ENCODE peak calls at places on chromosomes 3 and 15, in nine cellular contexts. One of them, this sample, is unnamed. For H3K4me1 and H3K36me3, the result is how much of the 10 kb centered on the place peaks cover.

GRCh38 chr3:14452676-14453367 is 50.4 kb downstream of the SLC6A6 start:
- DNase-seq in GM23338: no peak
- DNase-seq in PC-3: peak
- DNase-seq in aorta: peak
- DNase-seq in fibroblast of lung: peak
- DNase-seq in esophagus squamous epithelium: peak
- DNase-seq in ovary: peak
- DNase-seq in upper lobe of left lung: peak
- DNase-seq in PC-9: peak
- DNase-seq in this sample: peak

GRCh38 chr3:10356461-10356897 is 35.6 kb upstream of the SEC13 start:
- DNase-seq in GM23338: no peak
- DNase-seq in PC-3: peak
- DNase-seq in aorta: no peak
- DNase-seq in fibroblast of lung: no peak
- DNase-seq in esophagus squamous epithelium: no peak
- DNase-seq in ovary: no peak
- DNase-seq in upper lobe of left lung: no peak
- DNase-seq in PC-9: no peak
- DNase-seq in this sample: no peak

GRCh38 chr15:95946946-95947345 is 383.6 kb upstream of the NR2F2 start:
- DNase-seq in GM23338: no peak
- DNase-seq in PC-3: no peak
- DNase-seq in aorta: no peak
- DNase-seq in fibroblast of lung: no peak
- DNase-seq in esophagus squamous epithelium: no peak
- DNase-seq in ovary: no peak
- DNase-seq in upper lobe of left lung: no peak
- DNase-seq in PC-9: no peak
- DNase-seq in this sample: no peak

GRCh38 chr15:75760689-75761435 is 48.2 kb upstream of the CSPG4 start:
- DNase-seq in GM23338: no peak
- DNase-seq in PC-3: no peak
- DNase-seq in aorta: no peak
- DNase-seq in fibroblast of lung: no peak
- DNase-seq in esophagus squamous epithelium: no peak
- DNase-seq in ovary: no peak
- DNase-seq in upper lobe of left lung: no peak
- DNase-seq in PC-9: no peak
- DNase-seq in this sample: no peak

GRCh38 chr3:27606537-27606936 is 115.6 kb downstream of the EOMES start:
- DNase-seq in GM23338: no peak
- DNase-seq in PC-3: peak
- DNase-seq in aorta: no peak
- DNase-seq in fibroblast of lung: peak
- DNase-seq in esophagus squamous epithelium: no peak
- DNase-seq in ovary: no peak
- DNase-seq in upper lobe of left lung: no peak
- DNase-seq in PC-9: no peak
- DNase-seq in this sample: no peak

GRCh38 chr15:68217341-68217740 is 12.2 kb downstream of the CLN6 start:
- DNase-seq in GM23338: no peak
- DNase-seq in PC-3: no peak
- DNase-seq in aorta: peak
- DNase-seq in fibroblast of lung: no peak
- DNase-seq in esophagus squamous epithelium: no peak
- DNase-seq in ovary: peak
- DNase-seq in upper lobe of left lung: no peak
- DNase-seq in PC-9: no peak
- DNase-seq in this sample: no peak

GRCh38 chr3:127069814-127070440 is 87.0 kb downstream of the PLXNA1 start:
- DNase-seq in GM23338: no peak
- DNase-seq in PC-3: no peak
- DNase-seq in aorta: no peak
- DNase-seq in fibroblast of lung: no peak
- DNase-seq in esophagus squamous epithelium: no peak
- DNase-seq in ovary: peak
- DNase-seq in upper lobe of left lung: no peak
- DNase-seq in PC-9: no peak
- DNase-seq in this sample: no peak

GRCh38 chr3:29978036-29978435 is 628.4 kb upstream of the TGFBR2 start:
- DNase-seq in GM23338: no peak
- DNase-seq in PC-3: peak
- DNase-seq in aorta: no peak
- DNase-seq in fibroblast of lung: peak
- DNase-seq in esophagus squamous epithelium: no peak
- DNase-seq in ovary: no peak
- DNase-seq in upper lobe of left lung: no peak
- DNase-seq in PC-9: no peak
- DNase-seq in this sample: no peak

GRCh38 chr3:134771962-134772361 is 23.1 kb upstream of the EPHB1 start:
- DNase-seq in GM23338: no peak
- DNase-seq in PC-3: no peak
- DNase-seq in aorta: no peak
- DNase-seq in fibroblast of lung: no peak
- DNase-seq in esophagus squamous epithelium: no peak
- DNase-seq in ovary: no peak
- DNase-seq in upper lobe of left lung: no peak
- DNase-seq in PC-9: no peak
- DNase-seq in this sample: no peak

GRCh38 chr3:132395126-132395525 is 22.2 kb upstream of the DNAJC13 start:
- DNase-seq in GM23338: peak
- DNase-seq in PC-3: no peak
- DNase-seq in aorta: no peak
- DNase-seq in fibroblast of lung: no peak
- DNase-seq in esophagus squamous epithelium: no peak
- DNase-seq in ovary: no peak
- DNase-seq in upper lobe of left lung: no peak
- DNase-seq in PC-9: no peak
- DNase-seq in this sample: no peak

GRCh38 chr15:92817339-92817886 is 82.7 kb upstream of the CHD2 start:
- DNase-seq in GM23338: no peak
- DNase-seq in PC-3: no peak
- DNase-seq in aorta: no peak
- DNase-seq in fibroblast of lung: peak
- DNase-seq in esophagus squamous epithelium: no peak
- DNase-seq in ovary: no peak
- DNase-seq in upper lobe of left lung: no peak
- DNase-seq in PC-9: no peak
- DNase-seq in this sample: no peak

GRCh38 chr15:92820233-92821021 is 79.7 kb upstream of the CHD2 start:
- DNase-seq in GM23338: peak
- DNase-seq in PC-3: peak
- DNase-seq in aorta: peak
- DNase-seq in fibroblast of lung: peak
- DNase-seq in esophagus squamous epithelium: peak
- DNase-seq in ovary: peak
- DNase-seq in upper lobe of left lung: peak
- DNase-seq in PC-9: peak
- DNase-seq in this sample: peak

GRCh38 chr15:92819312-92820232 is 80.6 kb upstream of the CHD2 start:
- DNase-seq in GM23338: peak
- DNase-seq in PC-3: peak
- DNase-seq in aorta: no peak
- DNase-seq in fibroblast of lung: peak
- DNase-seq in esophagus squamous epithelium: no peak
- DNase-seq in ovary: no peak
- DNase-seq in upper lobe of left lung: no peak
- DNase-seq in PC-9: no peak
- DNase-seq in this sample: peak

GRCh38 chr15:92821491-92822116 is 78.5 kb upstream of the CHD2 start:
- DNase-seq in GM23338: no peak
- DNase-seq in PC-3: peak
- DNase-seq in aorta: no peak
- DNase-seq in fibroblast of lung: peak
- DNase-seq in esophagus squamous epithelium: no peak
- DNase-seq in ovary: no peak
- DNase-seq in upper lobe of left lung: no peak
- DNase-seq in PC-9: no peak
- DNase-seq in this sample: no peak

DNA sequence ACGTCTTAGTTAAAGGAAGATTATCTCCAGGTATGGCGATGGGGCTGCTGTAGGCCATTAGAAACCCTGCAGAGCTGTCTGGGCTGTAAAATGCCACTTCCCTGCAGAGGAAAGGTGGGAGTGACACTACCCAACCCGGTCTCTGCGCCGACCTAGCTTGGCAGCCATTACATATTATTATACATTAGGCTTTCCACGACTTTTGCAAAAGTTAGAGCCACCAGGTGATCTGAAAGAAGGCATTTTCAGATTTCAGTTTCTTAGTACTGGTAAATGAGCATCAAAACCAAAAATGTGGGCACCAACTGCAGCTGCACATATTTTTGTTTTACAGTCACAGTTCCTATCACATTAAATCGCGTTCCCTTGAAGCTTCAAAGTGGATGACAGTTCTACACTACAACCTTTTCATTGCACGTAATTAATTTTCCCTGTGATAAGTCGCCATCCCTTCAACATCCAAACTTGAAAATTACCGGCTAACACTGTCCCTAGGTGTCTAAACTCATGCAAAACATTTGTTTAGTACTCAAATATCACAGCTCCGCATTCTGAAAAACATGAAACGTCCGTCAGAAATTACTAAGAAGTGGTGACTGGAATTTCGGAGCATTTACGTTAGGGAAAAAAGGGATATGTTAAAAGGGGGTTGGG is 81.3 kb upstream of the CHD2 start:
- DNase-seq in GM23338: no peak
- DNase-seq in PC-3: no peak
- DNase-seq in aorta: no peak
- DNase-seq in fibroblast of lung: peak
- DNase-seq in esophagus squamous epithelium: no peak
- DNase-seq in ovary: no peak
- DNase-seq in upper lobe of left lung: no peak
- DNase-seq in PC-9: no peak
- DNase-seq in this sample: no peak
- H3K4me1 ChIP-seq in GM23338: half or more
- H3K4me1 ChIP-seq in PC-3: under half
- H3K4me1 ChIP-seq in aorta: under half
- H3K4me1 ChIP-seq in fibroblast of lung: under half
- H3K4me1 ChIP-seq in esophagus squamous epithelium: half or more
- H3K4me1 ChIP-seq in ovary: under half
- H3K4me1 ChIP-seq in upper lobe of left lung: under half
- H3K4me1 ChIP-seq in PC-9: half or more
- H3K4me1 ChIP-seq in this sample: under half

GRCh38 chr15:41734079-41734478 is 40.2 kb upstream of the MAPKBP1 start:
- DNase-seq in GM23338: no peak
- DNase-seq in PC-3: no peak
- DNase-seq in aorta: no peak
- DNase-seq in fibroblast of lung: peak
- DNase-seq in esophagus squamous epithelium: no peak
- DNase-seq in ovary: no peak
- DNase-seq in upper lobe of left lung: no peak
- DNase-seq in PC-9: no peak
- DNase-seq in this sample: no peak

GRCh38 chr15:41732487-41732886 is 41.8 kb upstream of the MAPKBP1 start:
- DNase-seq in GM23338: no peak
- DNase-seq in PC-3: no peak
- DNase-seq in aorta: no peak
- DNase-seq in fibroblast of lung: no peak
- DNase-seq in esophagus squamous epithelium: no peak
- DNase-seq in ovary: no peak
- DNase-seq in upper lobe of left lung: no peak
- DNase-seq in PC-9: no peak
- DNase-seq in this sample: no peak

GRCh38 chr15:41730543-41730942 is 43.7 kb upstream of the MAPKBP1 start:
- DNase-seq in GM23338: no peak
- DNase-seq in PC-3: no peak
- DNase-seq in aorta: no peak
- DNase-seq in fibroblast of lung: no peak
- DNase-seq in esophagus squamous epithelium: no peak
- DNase-seq in ovary: no peak
- DNase-seq in upper lobe of left lung: no peak
- DNase-seq in PC-9: no peak
- DNase-seq in this sample: no peak

GRCh38 chr15:41735033-41735432 is 39.3 kb upstream of the MAPKBP1 start:
- DNase-seq in GM23338: no peak
- DNase-seq in PC-3: no peak
- DNase-seq in aorta: no peak
- DNase-seq in fibroblast of lung: no peak
- DNase-seq in esophagus squamous epithelium: no peak
- DNase-seq in ovary: no peak
- DNase-seq in upper lobe of left lung: no peak
- DNase-seq in PC-9: no peak
- DNase-seq in this sample: no peak
- H3K36me3 ChIP-seq in GM23338: under half
- H3K36me3 ChIP-seq in PC-3: under half
- H3K36me3 ChIP-seq in aorta: under half
- H3K36me3 ChIP-seq in fibroblast of lung: under half
- H3K36me3 ChIP-seq in esophagus squamous epithelium: under half
- H3K36me3 ChIP-seq in ovary: under half
- H3K36me3 ChIP-seq in upper lobe of left lung: under half
- H3K36me3 ChIP-seq in PC-9: under half
- H3K36me3 ChIP-seq in this sample: under half

GRCh38 chr3:188775412-188775811 is 396.4 kb upstream of the TPRG1 start:
- DNase-seq in GM23338: no peak
- DNase-seq in PC-3: no peak
- DNase-seq in aorta: no peak
- DNase-seq in fibroblast of lung: no peak
- DNase-seq in esophagus squamous epithelium: no peak
- DNase-seq in ovary: no peak
- DNase-seq in upper lobe of left lung: no peak
- DNase-seq in PC-9: no peak
- DNase-seq in this sample: no peak
- H3K4me1 ChIP-seq in GM23338: under half
- H3K4me1 ChIP-seq in PC-3: under half
- H3K4me1 ChIP-seq in aorta: under half
- H3K4me1 ChIP-seq in fibroblast of lung: under half
- H3K4me1 ChIP-seq in esophagus squamous epithelium: under half
- H3K4me1 ChIP-seq in ovary: under half
- H3K4me1 ChIP-seq in upper lobe of left lung: under half
- H3K4me1 ChIP-seq in PC-9: under half
- H3K4me1 ChIP-seq in this sample: under half

DNA sequence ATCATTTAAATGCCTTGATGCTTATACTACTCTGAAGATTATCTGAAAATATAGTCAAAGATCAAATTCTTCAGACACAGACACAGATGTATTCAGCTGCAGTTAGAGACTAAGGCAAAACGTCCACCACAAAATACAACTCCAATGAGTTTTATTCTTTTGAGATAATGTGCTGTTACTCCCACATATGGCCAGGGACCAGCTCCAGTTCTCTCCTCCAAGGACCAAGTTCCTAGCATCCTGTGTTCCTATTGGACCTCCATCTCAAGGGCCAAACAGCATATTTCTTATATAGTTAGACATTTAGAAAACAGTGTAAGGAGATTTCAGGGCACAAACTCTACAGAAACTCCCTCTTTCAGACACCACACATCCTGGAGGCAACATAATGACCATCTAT is 27.1 kb downstream of the IP6K1 start:
- DNase-seq in GM23338: no peak
- DNase-seq in PC-3: no peak
- DNase-seq in aorta: no peak
- DNase-seq in fibroblast of lung: no peak
- DNase-seq in esophagus squamous epithelium: no peak
- DNase-seq in ovary: no peak
- DNase-seq in upper lobe of left lung: no peak
- DNase-seq in PC-9: no peak
- DNase-seq in this sample: no peak
- H3K36me3 ChIP-seq in GM23338: under half
- H3K36me3 ChIP-seq in PC-3: under half
- H3K36me3 ChIP-seq in aorta: under half
- H3K36me3 ChIP-seq in fibroblast of lung: under half
- H3K36me3 ChIP-seq in esophagus squamous epithelium: under half
- H3K36me3 ChIP-seq in ovary: under half
- H3K36me3 ChIP-seq in upper lobe of left lung: under half
- H3K36me3 ChIP-seq in PC-9: under half
- H3K36me3 ChIP-seq in this sample: under half

This sample was measured in SJSA1.